ENCODE peak calls at places on chromosomes 6 and 20, in five cellular contexts. L is endothelial cell, D is HS-27A, I is left colon, Y is tibial artery. J is an unnamed sample.

GRCh38 chr6:114277220-114277619 is 65.6 kb downstream of the HS3ST5 start:
- DNase-seq in D (no peak), I (no peak), Y (no peak), L (no peak), J (no peak)

GRCh38 chr6:145809785-145810184 is 4.8 kb downstream of the FBXO30 start:
- DNase-seq in D (no peak), Y (no peak), I (no peak), L (no peak), J (no peak)

GRCh38 chr6:78936515-78936914 is 69.2 kb downstream of the IRAK1BP1 start:
- DNase-seq in D (no peak), I (no peak), L (no peak), Y (no peak), J (no peak)

GRCh38 chr6:166624275-166624674 is 2.8 kb downstream of the RPS6KA2 start:
- DNase-seq in I (no peak), Y (peak; percentile 43), L (no peak), D (no peak), J (no peak)

GRCh38 chr20:5085380-5085779 is 34.4 kb downstream of the PCNA start:
- DNase-seq in Y (no peak), I (no peak), D (no peak), L (no peak), J (no peak)

GRCh38 chr6:5590187-5590586 is 328.9 kb downstream of the FARS2 start:
- DNase-seq in D (no peak), Y (no peak), I (no peak), L (no peak), J (no peak)

GRCh38 chr6:148470606-148471299 is 128.1 kb downstream of the SASH1 start:
- DNase-seq in L (no peak), I (no peak), D (no peak), Y (no peak), J (peak; percentile 22)

GRCh38 chr6:11011787-11012234 is 32.3 kb downstream of the ELOVL2 start:
- DNase-seq in I (no peak), Y (no peak), D (peak; percentile 86), L (no peak), J (no peak)

GRCh38 chr6:31355540-31355988 is 1.4 kb downstream of the HLA-B start:
- DNase-seq in I (no peak), Y (no peak), D (no peak), L (no peak), J (no peak)